ENCODE peak calls at places on chromosomes 5 and 9, in eight cellular contexts. V is AG09309, I is heart left ventricle, G is GM12878, T is GM12865, P is neural progenitor cell, H is psoas muscle, A is uterus. U is an unnamed sample.

GRCh38 chr9:106077731-106078130 is 383.4 kb downstream of the TMEM38B start:
- DNase-seq in T (no peak), V (no peak), P (peak), H (no peak), G (no peak), I (no peak), A (no peak), U (no peak)

GRCh38 chr5:151060742-151061141 is 20.1 kb downstream of the TNIP1 start:
- DNase-seq in I (no peak), A (no peak), P (no peak), G (no peak), V (no peak), T (no peak), H (peak), U (no peak)

GRCh38 chr5:134526483-134527155 is 1.1 kb downstream of the JADE2 start:
- DNase-seq in I (peak), H (peak), T (peak), A (peak), G (no peak), P (peak), V (no peak), U (no peak)

GRCh38 chr9:125700791-125701190 is 6.2 kb downstream of the MAPKAP1 start:
- DNase-seq in I (no peak), P (no peak), T (peak), G (peak), V (peak), A (no peak), H (no peak), U (no peak)

GRCh38 chr5:178325311-178326053 is 92.9 kb upstream of the PHYKPL start:
- DNase-seq in G (no peak), I (no peak), V (no peak), T (no peak), H (no peak), A (no peak), P (no peak), U (no peak)

GRCh38 chr5:157761690-157762611 is 18.4 kb downstream of the LSM11 start:
- DNase-seq in T (peak), V (peak), A (no peak), P (peak), I (no peak), G (no peak), H (no peak), U (peak)

GRCh38 chr5:26610581-26610980 is 427.8 kb downstream of the CDH9 start:
- DNase-seq in G (no peak), P (no peak), T (no peak), A (no peak), H (no peak), I (no peak), V (no peak), U (no peak)

GRCh38 chr9:70093944-70094343 is 50.3 kb downstream of the MAMDC2 start:
- DNase-seq in P (no peak), I (no peak), H (no peak), A (no peak), G (no peak), V (no peak), T (no peak), U (no peak)

GRCh38 chr9:68643901-68644809 is 60.9 kb upstream of the PIP5K1B start:
- DNase-seq in G (peak), A (no peak), I (no peak), H (no peak), T (peak), V (no peak), P (peak), U (no peak)

GRCh38 chr5:174078416-174078815 is 32.9 kb downstream of the NSG2 start:
- DNase-seq in T (no peak), G (no peak), H (no peak), V (no peak), I (no peak), A (no peak), P (no peak), U (peak)

GRCh38 chr5:138978085-138978484 is 103.0 kb upstream of the LRRTM2 start:
- DNase-seq in I (no peak), P (no peak), A (no peak), G (no peak), T (no peak), H (no peak), V (no peak), U (peak)

GRCh38 chr5:141850183-141850768 is 27.9 kb downstream of the PCDH1 start:
- DNase-seq in P (peak), I (peak), V (no peak), T (peak), H (no peak), A (peak), G (no peak), U (peak)

GRCh38 chr9:14485366-14485765 is 171.4 kb upstream of the NFIB start:
- DNase-seq in I (no peak), P (no peak), G (no peak), A (no peak), T (no peak), V (no peak), H (no peak), U (no peak)

GRCh38 chr9:12906646-12907045 is 131.8 kb downstream of the LURAP1L start:
- DNase-seq in I (no peak), H (no peak), G (no peak), A (no peak), P (no peak), T (no peak), V (no peak), U (no peak)

GRCh38 chr9:107706706-107707105 is 217.1 kb upstream of the KLF4 start:
- DNase-seq in G (no peak), T (no peak), A (no peak), V (no peak), P (no peak), I (no peak), H (no peak), U (no peak)

GRCh38 chr5:174572591-174572990 is 151.8 kb upstream of the MSX2 start:
- DNase-seq in T (no peak), I (no peak), G (no peak), V (no peak), H (no peak), A (no peak), P (no peak), U (no peak)

GRCh38 chr9:122389799-122390481 is 19.1 kb downstream of the PTGS1 start:
- DNase-seq in V (no peak), A (no peak), P (no peak), T (peak), G (no peak), I (no peak), H (no peak), U (no peak)

GRCh38 chr5:122972877-122973276 is 63.6 kb downstream of the PPIC start:
- DNase-seq in V (no peak), H (no peak), G (no peak), I (no peak), T (no peak), P (no peak), A (no peak), U (peak)

GRCh38 chr5:135332519-135333150 is 66.4 kb downstream of the MACROH2A1 start:
- DNase-seq in A (no peak), P (peak), I (no peak), T (peak), V (no peak), G (no peak), H (no peak), U (peak)

GRCh38 chr9:124342946-124343485 is 72.2 kb downstream of the PSMB7 start:
- DNase-seq in A (peak), I (peak), G (no peak), T (no peak), P (peak), H (peak), V (peak), U (peak)

GRCh38 chr5:181114844-181115778 is 15.9 kb downstream of the OR2V1 start:
- DNase-seq in H (no peak), P (peak), T (peak), I (no peak), V (no peak), G (no peak), A (no peak), U (peak)

GRCh38 chr5:81014348-81014747 is 54.2 kb downstream of the RASGRF2 start:
- DNase-seq in P (no peak), G (no peak), V (no peak), H (no peak), A (no peak), T (no peak), I (no peak), U (no peak)

GRCh38 chr5:132213666-132214065 is 14.0 kb downstream of the P4HA2 start:
- DNase-seq in G (no peak), I (no peak), H (no peak), V (no peak), A (no peak), P (no peak), T (no peak), U (no peak)

GRCh38 chr5:149788964-149789363 is 58.9 kb downstream of the PPARGC1B start:
- DNase-seq in P (no peak), H (no peak), G (no peak), T (no peak), I (no peak), V (no peak), A (no peak), U (no peak)

GRCh38 chr5:120464627-120465280 is 654 bp downstream of the PRR16 start:
- DNase-seq in T (no peak), A (peak), H (peak), V (peak), P (peak), G (no peak), I (peak), U (peak)

GRCh38 chr9:83199240-83199639 is 136.3 kb upstream of the RASEF start:
- DNase-seq in H (no peak), P (peak), V (peak), T (peak), I (peak), G (no peak), A (no peak), U (peak)

GRCh38 chr5:96870094-96871021 is 5.9 kb upstream of the ERAP2 start:
- DNase-seq in H (no peak), T (peak), G (no peak), P (no peak), V (no peak), I (no peak), A (no peak), U (peak)

GRCh38 chr9:133825555-133826198 is 87.5 kb upstream of the SARDH start:
- DNase-seq in G (no peak), P (no peak), A (no peak), T (no peak), I (no peak), H (no peak), V (peak), U (peak)

GRCh38 chr5:31563216-31563615 is 31.1 kb downstream of the C5orf22 start:
- DNase-seq in H (no peak), G (no peak), T (no peak), V (no peak), I (no peak), A (no peak), P (no peak), U (peak)

GRCh38 chr5:72988769-72989168 is 32.9 kb downstream of the FCHO2 start:
- DNase-seq in G (no peak), A (no peak), P (no peak), T (no peak), H (no peak), V (no peak), I (no peak), U (no peak)

GRCh38 chr5:171311698-171312083 is 2.6 kb downstream of the TLX3 start:
- DNase-seq in A (no peak), G (no peak), I (no peak), T (no peak), V (no peak), P (no peak), H (no peak), U (no peak)

GRCh38 chr9:89878687-89879086 is 273.9 kb downstream of the GADD45G start:
- DNase-seq in P (no peak), A (peak), H (peak), V (no peak), I (peak), T (no peak), G (no peak), U (no peak)

GRCh38 chr5:32092938-32093812 is 80.9 kb downstream of the GOLPH3 start:
- DNase-seq in H (no peak), G (peak), V (peak), I (peak), P (peak), T (peak), A (peak), U (peak)

GRCh38 chr5:22779499-22779898 is 73.6 kb downstream of the CDH12 start:
- DNase-seq in I (no peak), T (no peak), G (no peak), H (no peak), V (no peak), P (no peak), A (no peak), U (no peak)

GRCh38 chr9:69376651-69377050 is 51.6 kb downstream of the ENTREP1 start:
- DNase-seq in H (no peak), G (no peak), V (peak), P (no peak), I (peak), T (no peak), A (peak), U (peak)

GRCh38 chr9:120212153-120212852 is 367.7 kb downstream of the CDK5RAP2 start:
- DNase-seq in G (peak), H (no peak), I (no peak), A (no peak), P (no peak), T (peak), V (no peak), U (no peak)

GRCh38 chr5:60533789-60534188 is 166.2 kb downstream of the DEPDC1B start:
- DNase-seq in G (no peak), A (no peak), P (no peak), H (no peak), T (no peak), I (no peak), V (no peak), U (no peak)

GRCh38 chr9:1400983-1401382 is 350.8 kb downstream of the DMRT2 start:
- DNase-seq in I (no peak), P (no peak), G (no peak), V (no peak), H (no peak), A (no peak), T (no peak), U (no peak)
- TF ChIP-seq CTCF in I (no peak), P (no peak), G (no peak), V (no peak), H (no peak), A (no peak), T (no peak), U (no peak)

DNA sequence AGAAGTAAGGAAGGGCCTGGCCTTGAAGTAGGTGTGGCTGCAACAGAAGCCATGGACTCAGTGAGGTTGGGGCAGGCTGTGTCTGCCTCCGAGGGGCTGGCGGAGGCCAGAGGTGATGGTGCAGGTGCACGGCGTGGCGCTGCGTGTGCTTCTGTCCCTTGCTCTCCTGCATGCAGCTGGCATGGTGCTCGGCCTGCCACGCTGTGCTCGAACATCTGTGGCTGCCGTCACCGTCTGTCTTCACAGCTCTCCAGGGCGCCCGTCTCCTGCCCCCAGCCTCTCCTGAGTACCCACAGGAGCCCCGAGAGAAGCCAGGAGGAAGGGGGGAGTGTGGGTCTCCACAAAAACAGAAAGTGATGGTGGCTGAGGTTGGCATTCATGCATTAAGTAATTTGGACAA is 193.7 kb downstream of the CACNA1B start:
- DNase-seq in I (no peak), G (no peak), P (no peak), V (no peak), A (peak), H (no peak), T (no peak), U (no peak)
- H3K4me3 ChIP-seq in I (no peak), G (no peak), P (no peak), V (no peak), A (no peak), H (no peak), T (no peak), U (no peak)

GRCh38 chr9:3331801-3332200 is 194.0 kb downstream of the RFX3 start:
- DNase-seq in H (no peak), I (no peak), A (no peak), P (peak), V (no peak), T (no peak), G (no peak), U (no peak)
- TF ChIP-seq CTCF in H (no peak), I (no peak), A (no peak), P (peak), V (peak), T (no peak), G (peak), U (peak)

GRCh38 chr5:39420482-39421145 is 4.2 kb downstream of the DAB2 start:
- DNase-seq in G (no peak), P (peak), A (peak), I (peak), V (peak), T (no peak), H (peak), U (peak)
- H3K4me3 ChIP-seq in G (no peak), P (no peak), A (no peak), I (no peak), V (peak), T (no peak), H (peak), U (peak)

DNA sequence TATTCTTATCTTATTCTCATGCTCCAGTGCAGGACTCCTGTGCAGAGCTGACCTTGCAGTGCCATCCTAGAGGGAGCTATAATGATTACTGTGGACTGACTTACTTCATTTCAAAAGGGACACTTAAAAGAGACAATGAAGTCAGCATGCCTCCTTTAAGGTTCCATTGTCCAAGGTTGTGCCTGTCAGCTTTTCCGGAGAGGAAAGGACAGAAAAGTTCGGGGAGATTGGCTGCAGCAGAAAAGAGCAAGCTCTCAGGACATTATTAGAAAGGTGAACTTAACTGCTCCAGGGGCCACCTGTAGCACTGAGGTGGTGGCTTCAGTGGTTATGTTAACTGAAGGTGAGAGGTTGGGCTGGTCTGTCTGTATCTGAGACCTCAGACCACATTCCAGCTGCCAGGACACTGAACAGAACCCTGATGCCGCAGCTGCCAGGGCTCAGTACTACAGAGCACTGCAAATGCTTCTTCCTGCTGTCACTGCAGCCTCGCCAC is 112.9 kb downstream of the ST8SIA4 start:
- DNase-seq in P (peak), H (no peak), T (peak), I (no peak), G (no peak), V (no peak), A (no peak), U (no peak)
- TF ChIP-seq CTCF in P (peak), H (no peak), T (no peak), I (peak), G (no peak), V (no peak), A (no peak), U (peak)

DNA sequence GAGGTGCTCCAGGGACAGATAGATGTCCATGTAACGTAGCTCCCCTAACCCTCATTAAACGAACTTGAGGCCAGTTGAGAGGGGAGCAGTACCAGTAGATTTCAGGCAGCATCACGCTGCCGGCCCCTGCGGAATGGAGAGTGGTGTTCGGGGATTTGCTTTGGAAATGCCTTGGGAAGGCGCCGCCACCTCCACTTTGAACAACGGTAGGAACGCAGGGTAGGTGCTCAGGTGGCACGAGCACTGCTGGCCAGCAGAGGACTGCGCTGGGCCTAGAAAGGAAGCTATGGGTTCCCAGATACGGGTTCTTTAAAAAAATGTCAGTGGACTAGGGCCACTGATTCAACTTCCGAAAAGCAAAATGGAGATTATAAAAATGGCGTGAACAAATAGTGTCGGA is 271.8 kb downstream of the FANCC start:
- DNase-seq in I (no peak), P (peak), V (no peak), T (no peak), G (no peak), H (no peak), A (no peak), U (no peak)
- H3K4me3 ChIP-seq in I (no peak), P (peak), V (peak), T (no peak), G (no peak), H (peak), A (no peak), U (no peak)

DNA sequence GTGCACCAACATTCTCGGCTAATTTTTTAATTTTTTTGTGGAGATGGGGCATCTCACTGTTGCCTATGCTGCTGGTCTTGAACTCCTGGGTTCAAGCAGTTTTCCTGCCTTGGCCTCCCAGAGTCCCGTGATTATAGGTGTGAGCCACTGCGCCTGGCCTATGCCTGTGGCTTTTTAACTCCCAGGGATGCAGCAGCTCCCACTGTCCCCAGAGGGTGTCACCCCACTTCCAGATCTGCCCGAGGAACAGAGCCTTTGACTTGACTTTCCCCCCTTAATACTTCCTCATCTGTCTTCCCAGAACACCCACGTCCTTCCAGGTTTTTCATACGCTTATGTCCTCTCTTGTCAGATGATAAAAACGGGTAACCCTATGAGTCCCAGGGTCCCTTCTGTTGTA is 7.6 kb upstream of the PRRC2B start:
- DNase-seq in G (no peak), H (no peak), T (no peak), A (no peak), V (no peak), P (no peak), I (no peak), U (no peak)
- TF ChIP-seq CTCF in G (no peak), H (no peak), T (peak), A (no peak), V (peak), P (no peak), I (peak), U (peak)

GRCh38 chr9:136090768-136091581 is 4.1 kb downstream of the NACC2 start:
- DNase-seq in A (peak), V (no peak), G (no peak), T (no peak), H (peak), P (peak), I (peak), U (peak)
- H3K4me3 ChIP-seq in A (peak), V (no peak), G (no peak), T (no peak), H (peak), P (no peak), I (no peak), U (no peak)